ENCODE peak calls at places on chromosomes 16 and 17, in eight cellular contexts. One of them, this sample, is unnamed.

GRCh38 chr16:74623846-74624245 is 16.9 kb upstream of the GLG1 start:
- DNase-seq in breast epithelium: no peak
- DNase-seq in GM12891: no peak
- DNase-seq in right lobe of liver: no peak
- DNase-seq in NB4: no peak
- DNase-seq in A549: no peak
- DNase-seq in H54: no peak
- DNase-seq in spleen: no peak
- DNase-seq in this sample: no peak

GRCh38 chr17:31587462-31587861 is 196.0 kb downstream of the RAB11FIP4 start:
- DNase-seq in breast epithelium: no peak
- DNase-seq in GM12891: no peak
- DNase-seq in right lobe of liver: no peak
- DNase-seq in NB4: no peak
- DNase-seq in A549: no peak
- DNase-seq in H54: no peak
- DNase-seq in spleen: peak
- DNase-seq in this sample: no peak

GRCh38 chr17:28747046-28747691 is 3.4 kb downstream of the TRAF4 start:
- DNase-seq in breast epithelium: peak
- DNase-seq in GM12891: no peak
- DNase-seq in right lobe of liver: no peak
- DNase-seq in NB4: no peak
- DNase-seq in A549: no peak
- DNase-seq in H54: no peak
- DNase-seq in spleen: peak
- DNase-seq in this sample: no peak

GRCh38 chr16:54504372-54504771 is 217.8 kb upstream of the IRX3 start:
- DNase-seq in breast epithelium: no peak
- DNase-seq in GM12891: no peak
- DNase-seq in right lobe of liver: no peak
- DNase-seq in NB4: no peak
- DNase-seq in A549: no peak
- DNase-seq in H54: no peak
- DNase-seq in spleen: no peak
- DNase-seq in this sample: no peak

GRCh38 chr17:70629902-70630301 is 460.6 kb downstream of the KCNJ2 start:
- DNase-seq in breast epithelium: no peak
- DNase-seq in GM12891: no peak
- DNase-seq in right lobe of liver: no peak
- DNase-seq in NB4: no peak
- DNase-seq in A549: peak
- DNase-seq in H54: no peak
- DNase-seq in spleen: no peak
- DNase-seq in this sample: no peak

GRCh38 chr16:54957403-54957802 is 26.7 kb downstream of the IRX5 start:
- DNase-seq in breast epithelium: no peak
- DNase-seq in GM12891: no peak
- DNase-seq in right lobe of liver: no peak
- DNase-seq in NB4: peak
- DNase-seq in A549: peak
- DNase-seq in H54: no peak
- DNase-seq in spleen: no peak
- DNase-seq in this sample: no peak

GRCh38 chr17:27340990-27341595 is 47.2 kb downstream of the WSB1 start:
- DNase-seq in breast epithelium: no peak
- DNase-seq in GM12891: no peak
- DNase-seq in right lobe of liver: no peak
- DNase-seq in NB4: no peak
- DNase-seq in A549: no peak
- DNase-seq in H54: no peak
- DNase-seq in spleen: no peak
- DNase-seq in this sample: no peak

GRCh38 chr17:66522591-66523272 is 220.3 kb downstream of the PRKCA start:
- DNase-seq in breast epithelium: no peak
- DNase-seq in GM12891: no peak
- DNase-seq in right lobe of liver: no peak
- DNase-seq in NB4: no peak
- DNase-seq in A549: no peak
- DNase-seq in H54: no peak
- DNase-seq in spleen: no peak
- DNase-seq in this sample: no peak

GRCh38 chr16:80720759-80721470 is 83.5 kb downstream of the CDYL2 start:
- DNase-seq in breast epithelium: no peak
- DNase-seq in GM12891: no peak
- DNase-seq in right lobe of liver: no peak
- DNase-seq in NB4: no peak
- DNase-seq in A549: no peak
- DNase-seq in H54: no peak
- DNase-seq in spleen: no peak
- DNase-seq in this sample: no peak

GRCh38 chr16:20089246-20089965 is 15.7 kb upstream of the GPR139 start:
- DNase-seq in breast epithelium: no peak
- DNase-seq in GM12891: no peak
- DNase-seq in right lobe of liver: no peak
- DNase-seq in NB4: peak
- DNase-seq in A549: no peak
- DNase-seq in H54: no peak
- DNase-seq in spleen: no peak
- DNase-seq in this sample: no peak

DNA sequence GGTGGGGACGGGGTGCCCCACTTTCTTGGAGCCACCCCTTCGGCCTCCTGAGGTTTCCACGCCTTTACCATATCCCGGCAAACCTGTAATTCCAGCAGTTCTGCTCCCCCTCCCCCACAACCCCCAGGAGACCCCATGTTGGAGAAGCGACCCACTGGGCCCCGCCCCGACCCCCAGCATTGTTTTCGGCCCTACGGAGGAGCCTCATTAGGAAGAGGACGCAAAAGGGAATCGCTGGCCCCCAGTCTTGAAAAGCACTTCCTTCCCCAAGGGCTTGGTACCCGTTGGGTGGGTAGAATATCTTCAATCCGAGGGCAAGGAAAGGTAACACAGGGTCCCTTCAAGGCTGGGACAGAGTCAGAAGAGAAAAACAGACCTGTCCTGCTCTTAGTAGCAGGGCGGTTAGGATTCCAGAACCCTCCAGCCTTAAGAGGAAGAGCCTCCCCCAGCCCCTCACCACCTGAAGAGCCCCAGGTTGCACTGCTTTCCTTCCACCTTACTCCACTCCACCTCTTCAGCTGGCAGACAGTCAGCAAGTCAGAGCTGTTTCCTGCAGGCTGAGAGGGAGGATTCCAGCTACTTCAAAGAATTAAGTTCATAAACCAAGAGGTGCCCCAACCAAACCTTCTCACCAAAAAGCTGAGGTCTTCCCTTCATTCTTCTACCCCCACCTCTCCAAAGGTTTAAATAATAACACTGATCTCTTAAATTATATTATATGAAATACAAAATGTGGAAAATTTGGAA is 803 bp upstream of the TLCD2 start:
- DNase-seq in breast epithelium: no peak
- DNase-seq in GM12891: no peak
- DNase-seq in right lobe of liver: no peak
- DNase-seq in NB4: no peak
- DNase-seq in A549: peak
- DNase-seq in H54: no peak
- DNase-seq in spleen: no peak
- DNase-seq in this sample: no peak
- TF ChIP-seq POLR2A in breast epithelium: no peak
- TF ChIP-seq POLR2A in GM12891: no peak
- TF ChIP-seq POLR2A in right lobe of liver: no peak
- TF ChIP-seq POLR2A in NB4: no peak
- TF ChIP-seq POLR2A in A549: no peak
- TF ChIP-seq POLR2A in H54: peak
- TF ChIP-seq POLR2A in spleen: no peak
- TF ChIP-seq POLR2A in this sample: no peak

GRCh38 chr17:42850964-42851363 is at the start of gene AOC3:
- DNase-seq in breast epithelium: no peak
- DNase-seq in GM12891: no peak
- DNase-seq in right lobe of liver: peak
- DNase-seq in NB4: no peak
- DNase-seq in A549: no peak
- DNase-seq in H54: no peak
- DNase-seq in spleen: peak
- DNase-seq in this sample: no peak
- TF ChIP-seq POLR2A in breast epithelium: no peak
- TF ChIP-seq POLR2A in GM12891: no peak
- TF ChIP-seq POLR2A in right lobe of liver: no peak
- TF ChIP-seq POLR2A in NB4: no peak
- TF ChIP-seq POLR2A in A549: no peak
- TF ChIP-seq POLR2A in H54: no peak
- TF ChIP-seq POLR2A in spleen: no peak
- TF ChIP-seq POLR2A in this sample: no peak

GRCh38 chr16:425082-425718 is at the start of gene RAB11FIP3:
- DNase-seq in breast epithelium: no peak
- DNase-seq in GM12891: peak
- DNase-seq in right lobe of liver: peak
- DNase-seq in NB4: peak
- DNase-seq in A549: peak
- DNase-seq in H54: peak
- DNase-seq in spleen: peak
- DNase-seq in this sample: peak
- TF ChIP-seq POLR2A in breast epithelium: peak
- TF ChIP-seq POLR2A in GM12891: peak
- TF ChIP-seq POLR2A in right lobe of liver: peak
- TF ChIP-seq POLR2A in NB4: peak
- TF ChIP-seq POLR2A in A549: peak
- TF ChIP-seq POLR2A in H54: peak
- TF ChIP-seq POLR2A in spleen: no peak
- TF ChIP-seq POLR2A in this sample: peak

DNA sequence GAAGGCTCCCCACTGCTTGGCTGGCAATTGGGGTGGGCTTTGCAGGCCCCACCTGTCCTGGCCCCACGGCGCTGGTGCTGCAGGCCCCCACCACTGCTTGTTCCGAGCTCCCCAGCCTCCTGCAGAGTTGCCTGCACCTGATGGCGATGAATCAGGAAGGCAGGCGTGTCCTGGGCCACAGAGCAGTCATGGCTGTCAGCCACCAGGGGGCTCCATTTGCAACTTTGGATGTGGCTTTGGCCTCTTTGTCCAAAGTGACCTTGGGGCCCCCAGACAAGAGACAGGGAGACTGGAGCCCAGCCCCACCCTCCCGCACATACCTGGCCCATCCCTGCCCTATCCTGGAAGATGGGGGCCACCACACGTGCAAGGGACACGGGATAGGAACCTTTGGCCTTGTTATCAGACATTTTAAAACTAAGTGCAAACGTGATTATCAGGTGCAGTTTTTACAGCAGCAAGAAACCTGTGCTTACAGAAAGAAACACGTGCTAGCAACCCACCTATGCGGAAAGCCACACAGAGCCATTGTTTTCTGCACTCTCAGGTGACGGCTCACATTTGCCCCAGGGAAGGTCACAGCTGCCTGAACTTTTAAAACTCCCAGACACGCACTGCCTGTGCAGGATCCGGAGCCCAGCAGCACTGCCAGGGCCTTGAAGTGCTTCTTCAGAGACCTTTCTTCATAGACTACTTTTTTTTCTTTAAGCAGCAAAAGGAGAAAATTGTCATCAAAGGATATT is at the start of gene DNASE1:
- DNase-seq in breast epithelium: no peak
- DNase-seq in GM12891: peak
- DNase-seq in right lobe of liver: peak
- DNase-seq in NB4: peak
- DNase-seq in A549: peak
- DNase-seq in H54: peak
- DNase-seq in spleen: peak
- DNase-seq in this sample: peak
- TF ChIP-seq POLR2A in breast epithelium: no peak
- TF ChIP-seq POLR2A in GM12891: no peak
- TF ChIP-seq POLR2A in right lobe of liver: no peak
- TF ChIP-seq POLR2A in NB4: no peak
- TF ChIP-seq POLR2A in A549: no peak
- TF ChIP-seq POLR2A in H54: no peak
- TF ChIP-seq POLR2A in spleen: no peak
- TF ChIP-seq POLR2A in this sample: no peak

GRCh38 chr16:67704110-67704509 is 15.0 kb downstream of the GFOD2 start:
- DNase-seq in breast epithelium: no peak
- DNase-seq in GM12891: no peak
- DNase-seq in right lobe of liver: no peak
- DNase-seq in NB4: no peak
- DNase-seq in A549: no peak
- DNase-seq in H54: no peak
- DNase-seq in spleen: no peak
- DNase-seq in this sample: no peak

GRCh38 chr16:67709050-67709449 is 10.1 kb downstream of the GFOD2 start:
- DNase-seq in breast epithelium: no peak
- DNase-seq in GM12891: no peak
- DNase-seq in right lobe of liver: no peak
- DNase-seq in NB4: no peak
- DNase-seq in A549: no peak
- DNase-seq in H54: no peak
- DNase-seq in spleen: no peak
- DNase-seq in this sample: no peak

GRCh38 chr16:67707210-67707609 is 11.9 kb downstream of the GFOD2 start:
- DNase-seq in breast epithelium: no peak
- DNase-seq in GM12891: no peak
- DNase-seq in right lobe of liver: no peak
- DNase-seq in NB4: no peak
- DNase-seq in A549: no peak
- DNase-seq in H54: no peak
- DNase-seq in spleen: no peak
- DNase-seq in this sample: no peak

GRCh38 chr16:67707790-67708189 is 11.3 kb downstream of the GFOD2 start:
- DNase-seq in breast epithelium: no peak
- DNase-seq in GM12891: no peak
- DNase-seq in right lobe of liver: no peak
- DNase-seq in NB4: no peak
- DNase-seq in A549: no peak
- DNase-seq in H54: no peak
- DNase-seq in spleen: peak
- DNase-seq in this sample: no peak

GRCh38 chr16:67708368-67708771 is 10.7 kb downstream of the GFOD2 start:
- DNase-seq in breast epithelium: no peak
- DNase-seq in GM12891: no peak
- DNase-seq in right lobe of liver: no peak
- DNase-seq in NB4: no peak
- DNase-seq in A549: no peak
- DNase-seq in H54: no peak
- DNase-seq in spleen: no peak
- DNase-seq in this sample: no peak
- TF ChIP-seq POLR2A in breast epithelium: no peak
- TF ChIP-seq POLR2A in GM12891: no peak
- TF ChIP-seq POLR2A in right lobe of liver: no peak
- TF ChIP-seq POLR2A in NB4: no peak
- TF ChIP-seq POLR2A in A549: no peak
- TF ChIP-seq POLR2A in H54: no peak
- TF ChIP-seq POLR2A in spleen: no peak
- TF ChIP-seq POLR2A in this sample: no peak

This sample was measured in GM12892.